ENCODE peak calls at places on chromosomes 2 and 18, in nine cellular contexts. T is HT-29; Z is stimulated activated CD8-positive, alpha-beta memory T cell treated with anti-CD3 and anti-CD28 coated beads, Interleukin-15, amount 100 ng/mL, for 24 hours; P is CD4-positive, alpha-beta T cell; B is activated T-helper 1 cell treated with anti-CD3 and anti-CD28 coated beads, Interleukin-2, amount 50 U/mL, for 16 hours; U is astrocyte of the cerebellum; J is heart right ventricle; C is T-helper 1 cell; Y is mammary epithelial cell. M is an unnamed sample.

GRCh38 chr2:112166801-112167499 is 28.8 kb downstream of the FBLN7 start:
- DNase-seq in C (no peak), T (no peak), Z (no peak), J (no peak), U (no peak), Y (no peak), P (no peak), B (no peak), M (no peak)

GRCh38 chr2:156115338-156115737 is 217.2 kb downstream of the NR4A2 start:
- DNase-seq in Y (peak), J (no peak), T (no peak), C (no peak), Z (no peak), B (no peak), U (peak), P (no peak), M (no peak)

GRCh38 chr2:168705534-168706470 is 96.6 kb upstream of the NOSTRIN start:
- DNase-seq in T (peak), C (no peak), Z (no peak), Y (no peak), U (no peak), J (no peak), P (no peak), B (no peak), M (no peak)

GRCh38 chr2:227817940-227818568 is 4.4 kb downstream of the CCL20 start:
- DNase-seq in Y (peak), B (peak), C (peak), Z (peak), P (peak), T (peak), J (peak), U (peak), M (peak)

GRCh38 chr18:26894006-26894405 is 28.5 kb upstream of the AQP4 start:
- DNase-seq in P (no peak), Y (no peak), U (no peak), J (no peak), B (no peak), C (no peak), T (no peak), Z (no peak), M (no peak)

GRCh38 chr2:202510911-202511310 is 123.9 kb upstream of the FAM117B start:
- DNase-seq in P (no peak), T (no peak), C (no peak), Y (peak), U (no peak), J (no peak), B (no peak), Z (no peak), M (no peak)

GRCh38 chr2:100292022-100292580 is 30.2 kb downstream of the LONRF2 start:
- DNase-seq in C (no peak), P (no peak), J (no peak), U (peak), Y (peak), Z (no peak), T (peak), B (no peak), M (no peak)

GRCh38 chr2:62774555-62775366 is 69.2 kb downstream of the EHBP1 start:
- DNase-seq in C (no peak), U (peak), Y (peak), T (peak), J (no peak), Z (no peak), P (no peak), B (no peak), M (no peak)

GRCh38 chr2:112144966-112145365 is 6.8 kb downstream of the FBLN7 start:
- DNase-seq in P (no peak), J (no peak), Z (no peak), Y (no peak), C (no peak), U (no peak), T (no peak), B (no peak), M (no peak)

GRCh38 chr18:76985156-76985950 is 147.2 kb downstream of the MBP start:
- DNase-seq in P (no peak), C (no peak), Z (no peak), B (no peak), Y (no peak), T (no peak), U (no peak), J (no peak), M (no peak)

GRCh38 chr2:102206666-102207341 is 20.0 kb downstream of the IL1RL2 start:
- DNase-seq in J (no peak), Z (no peak), C (no peak), U (no peak), P (no peak), Y (no peak), B (no peak), T (peak), M (no peak)

GRCh38 chr18:10912790-10913560 is 236.4 kb downstream of the PIEZO2 start:
- DNase-seq in Z (no peak), U (peak), P (no peak), J (peak), T (no peak), B (no peak), Y (no peak), C (no peak), M (no peak)

GRCh38 chr2:142868281-142868762 is 9.1 kb upstream of the KYNU start:
- DNase-seq in Y (peak), Z (no peak), J (peak), P (no peak), C (no peak), U (no peak), T (peak), B (no peak), M (peak)

M was measured in left ventricle myocardium inferior.